ENCODE peak calls at places on chromosomes 2 and 18, in ten cellular contexts. B is germinal center; K is caudate nucleus; J is HT-29; E is psoas muscle; D is central memory CD4-positive, alpha-beta T cell; F is left ventricle myocardium superior; S is sciatic nerve; A is iris pigment epithelial cell; O is stimulated activated CD8-positive, alpha-beta memory T cell treated with anti-CD3 and anti-CD28 coated beads, Interleukin-12 subunit alpha, Interleukin-12 subunit beta, amount 100 ng/mL, for 4 hours. I is an unnamed sample.

GRCh38 chr2:2847131-2847740 is 516.2 kb upstream of the MYT1L start:
- DNase-seq in B (no peak), K (no peak), J (no peak), E (peak), D (no peak), F (peak), S (no peak), A (no peak), O (no peak), I (no peak)

GRCh38 chr2:105313877-105314276 is 15.7 kb downstream of the TGFBRAP1 start:
- DNase-seq in B (no peak), K (no peak), J (no peak), E (no peak), D (no peak), F (no peak), S (no peak), A (no peak), O (no peak), I (no peak)

GRCh38 chr2:128750328-128751165 is 431.9 kb upstream of the HS6ST1 start:
- DNase-seq in B (no peak), K (no peak), J (no peak), E (no peak), D (no peak), F (no peak), S (no peak), A (no peak), O (no peak), I (no peak)

GRCh38 chr2:19035238-19035637 is 323.2 kb downstream of the OSR1 start:
- DNase-seq in B (no peak), K (no peak), J (no peak), E (peak), D (no peak), F (peak), S (no peak), A (peak), O (no peak), I (no peak)

GRCh38 chr2:96099861-96100798 is 16.2 kb downstream of the ADRA2B start:
- DNase-seq in B (no peak), K (no peak), J (no peak), E (no peak), D (no peak), F (peak), S (peak), A (no peak), O (no peak), I (no peak)

GRCh38 chr2:30686000-30686399 is 121.2 kb downstream of the CAPN13 start:
- DNase-seq in B (no peak), K (no peak), J (peak), E (no peak), D (no peak), F (no peak), S (no peak), A (no peak), O (no peak), I (no peak)

GRCh38 chr2:199543606-199544172 is 86.0 kb upstream of the SATB2 start:
- DNase-seq in B (no peak), K (no peak), J (no peak), E (no peak), D (no peak), F (no peak), S (no peak), A (no peak), O (no peak), I (no peak)

GRCh38 chr18:74951165-74951760 is 257.7 kb downstream of the PTGR3 start:
- DNase-seq in B (no peak), K (no peak), J (peak), E (no peak), D (peak), F (peak), S (peak), A (peak), O (no peak), I (no peak)

GRCh38 chr2:65465857-65466256 is 33.5 kb upstream of the SPRED2 start:
- DNase-seq in B (no peak), K (no peak), J (no peak), E (no peak), D (no peak), F (peak), S (no peak), A (peak), O (no peak), I (no peak)

GRCh38 chr2:223909048-223909741 is 35.9 kb downstream of the WDFY1 start:
- DNase-seq in B (no peak), K (no peak), J (peak), E (no peak), D (no peak), F (no peak), S (no peak), A (no peak), O (no peak), I (no peak)

GRCh38 chr2:234061624-234062257 is 11.2 kb downstream of the SPP2 start:
- DNase-seq in B (no peak), K (no peak), J (no peak), E (no peak), D (no peak), F (no peak), S (no peak), A (no peak), O (no peak), I (no peak)

I was measured in midbrain.